ENCODE peak calls at places on chromosomes 11 and 22, in six cellular contexts. B is Caki2; M is EL; C is psoas muscle; Z is activated CD4-positive, CD25-positive, alpha-beta regulatory T cell treated with anti-CD3 and anti-CD28 coated beads, Interleukin-2, amount 50 U/mL, for 16 hours; F is activated T-cell treated with anti-CD3 and anti-CD28 coated beads for 1 hour. Y is an unnamed sample.

GRCh38 chr22:22565991-22566390 is 6.9 kb upstream of the PRAME start:
- DNase-seq in B (no peak), M (peak), C (no peak), Z (no peak), F (no peak), Y (no peak)

GRCh38 chr11:2583605-2583958 is 116.2 kb downstream of the KCNQ1OT1 start:
- DNase-seq in B (no peak), M (no peak), C (no peak), Z (no peak), F (no peak), Y (no peak)

GRCh38 chr11:79212711-79213110 is 228.1 kb downstream of the TENM4 start:
- DNase-seq in B (peak), M (no peak), C (no peak), Z (no peak), F (no peak), Y (no peak)

GRCh38 chr11:66116576-66117361 is 46.7 kb downstream of the PACS1 start:
- DNase-seq in B (no peak), M (no peak), C (no peak), Z (no peak), F (no peak), Y (no peak)

GRCh38 chr22:23237201-23237798 is 57.0 kb downstream of the BCR start:
- DNase-seq in B (no peak), M (no peak), C (peak), Z (no peak), F (no peak), Y (no peak)

GRCh38 chr22:50296658-50297490 is 10.6 kb downstream of the PLXNB2 start:
- DNase-seq in B (no peak), M (no peak), C (no peak), Z (no peak), F (no peak), Y (no peak)

GRCh38 chr11:90468923-90469322 is 246.1 kb upstream of the CHORDC1 start:
- DNase-seq in B (peak), M (no peak), C (no peak), Z (no peak), F (no peak), Y (no peak)

GRCh38 chr11:132054822-132055221 is 684.4 kb downstream of the NTM start:
- DNase-seq in B (no peak), M (peak), C (no peak), Z (no peak), F (no peak), Y (no peak)

GRCh38 chr11:116330439-116331185 is 442.2 kb downstream of the BUD13 start:
- DNase-seq in B (no peak), M (no peak), C (no peak), Z (no peak), F (no peak), Y (no peak)

GRCh38 chr22:25829808-25830777 is 88.1 kb downstream of the MYO18B start:
- DNase-seq in B (no peak), M (no peak), C (peak), Z (no peak), F (no peak), Y (no peak)

GRCh38 chr22:43796567-43796966 is 15.5 kb downstream of the EFCAB6 start:
- DNase-seq in B (no peak), M (peak), C (no peak), Z (no peak), F (no peak), Y (no peak)

GRCh38 chr11:118602331-118602730 is 5.1 kb upstream of the PHLDB1 start:
- DNase-seq in B (no peak), M (no peak), C (no peak), Z (no peak), F (no peak), Y (no peak)

GRCh38 chr11:12175694-12176241 is 65.4 kb downstream of the MICAL2 start:
- DNase-seq in B (peak), M (peak), C (no peak), Z (no peak), F (no peak), Y (no peak)

GRCh38 chr11:61187505-61188130 is 15.7 kb upstream of the PGA3 start:
- DNase-seq in B (peak), M (peak), C (peak), Z (peak), F (peak), Y (peak)

GRCh38 chr11:76772100-76772782 is 10.9 kb upstream of the TSKU start:
- DNase-seq in B (no peak), M (no peak), C (no peak), Z (no peak), F (no peak), Y (no peak)

GRCh38 chr22:21816787-21817496 is 50.5 kb downstream of the MAPK1 start:
- DNase-seq in B (peak), M (peak), C (no peak), Z (peak), F (no peak), Y (peak)